ENCODE peak calls at places on chromosomes 2 and 18, in eight cellular contexts. One of them, this sample, is unnamed.

GRCh38 chr2:61536723-61537581 is 1.2 kb downstream of the XPO1 start:
- DNase-seq in astrocyte of the spinal cord: peak
- DNase-seq in Caki2: peak
- DNase-seq in psoas muscle: peak
- DNase-seq in osteocyte: peak
- DNase-seq in lower leg skin: peak
- DNase-seq in activated CD4-positive, alpha-beta T cell treated with anti-CD3 and anti-CD28 coated beads for 24 hours: peak
- DNase-seq in T-helper 22 cell: peak
- DNase-seq in this sample: peak

GRCh38 chr2:231933916-231934401 is 7.8 kb upstream of the NPPC start:
- DNase-seq in astrocyte of the spinal cord: no peak
- DNase-seq in Caki2: no peak
- DNase-seq in psoas muscle: peak
- DNase-seq in osteocyte: peak
- DNase-seq in lower leg skin: no peak
- DNase-seq in activated CD4-positive, alpha-beta T cell treated with anti-CD3 and anti-CD28 coated beads for 24 hours: no peak
- DNase-seq in T-helper 22 cell: no peak
- DNase-seq in this sample: no peak

GRCh38 chr2:223979730-223980396 is 22.6 kb downstream of the MRPL44 start:
- DNase-seq in astrocyte of the spinal cord: no peak
- DNase-seq in Caki2: no peak
- DNase-seq in psoas muscle: no peak
- DNase-seq in osteocyte: no peak
- DNase-seq in lower leg skin: no peak
- DNase-seq in activated CD4-positive, alpha-beta T cell treated with anti-CD3 and anti-CD28 coated beads for 24 hours: no peak
- DNase-seq in T-helper 22 cell: no peak
- DNase-seq in this sample: no peak

GRCh38 chr2:38148501-38148900 is 72.5 kb upstream of the CYP1B1 start:
- DNase-seq in astrocyte of the spinal cord: no peak
- DNase-seq in Caki2: peak
- DNase-seq in psoas muscle: no peak
- DNase-seq in osteocyte: no peak
- DNase-seq in lower leg skin: no peak
- DNase-seq in activated CD4-positive, alpha-beta T cell treated with anti-CD3 and anti-CD28 coated beads for 24 hours: no peak
- DNase-seq in T-helper 22 cell: no peak
- DNase-seq in this sample: no peak

GRCh38 chr2:71801969-71802368 is 345.7 kb downstream of the CYP26B1 start:
- DNase-seq in astrocyte of the spinal cord: peak
- DNase-seq in Caki2: no peak
- DNase-seq in psoas muscle: peak
- DNase-seq in osteocyte: no peak
- DNase-seq in lower leg skin: peak
- DNase-seq in activated CD4-positive, alpha-beta T cell treated with anti-CD3 and anti-CD28 coated beads for 24 hours: no peak
- DNase-seq in T-helper 22 cell: no peak
- DNase-seq in this sample: peak

GRCh38 chr18:77133051-77133919 is 702 bp upstream of the MBP start:
- DNase-seq in astrocyte of the spinal cord: no peak
- DNase-seq in Caki2: no peak
- DNase-seq in psoas muscle: peak
- DNase-seq in osteocyte: peak
- DNase-seq in lower leg skin: no peak
- DNase-seq in activated CD4-positive, alpha-beta T cell treated with anti-CD3 and anti-CD28 coated beads for 24 hours: no peak
- DNase-seq in T-helper 22 cell: no peak
- DNase-seq in this sample: no peak

GRCh38 chr2:239383796-239384156 is 17.0 kb downstream of the HDAC4 start:
- DNase-seq in astrocyte of the spinal cord: no peak
- DNase-seq in Caki2: no peak
- DNase-seq in psoas muscle: peak
- DNase-seq in osteocyte: no peak
- DNase-seq in lower leg skin: no peak
- DNase-seq in activated CD4-positive, alpha-beta T cell treated with anti-CD3 and anti-CD28 coated beads for 24 hours: no peak
- DNase-seq in T-helper 22 cell: no peak
- DNase-seq in this sample: no peak

GRCh38 chr2:158184001-158184400 is 82.3 kb downstream of the UPP2 start:
- DNase-seq in astrocyte of the spinal cord: no peak
- DNase-seq in Caki2: no peak
- DNase-seq in psoas muscle: no peak
- DNase-seq in osteocyte: no peak
- DNase-seq in lower leg skin: no peak
- DNase-seq in activated CD4-positive, alpha-beta T cell treated with anti-CD3 and anti-CD28 coated beads for 24 hours: no peak
- DNase-seq in T-helper 22 cell: no peak
- DNase-seq in this sample: no peak

GRCh38 chr2:9021563-9022211 is 18.2 kb upstream of the MBOAT2 start:
- DNase-seq in astrocyte of the spinal cord: no peak
- DNase-seq in Caki2: no peak
- DNase-seq in psoas muscle: no peak
- DNase-seq in osteocyte: no peak
- DNase-seq in lower leg skin: no peak
- DNase-seq in activated CD4-positive, alpha-beta T cell treated with anti-CD3 and anti-CD28 coated beads for 24 hours: no peak
- DNase-seq in T-helper 22 cell: no peak
- DNase-seq in this sample: no peak

GRCh38 chr2:191864623-191865521 is 18.0 kb upstream of the CAVIN2 start:
- DNase-seq in astrocyte of the spinal cord: peak
- DNase-seq in Caki2: no peak
- DNase-seq in psoas muscle: no peak
- DNase-seq in osteocyte: no peak
- DNase-seq in lower leg skin: no peak
- DNase-seq in activated CD4-positive, alpha-beta T cell treated with anti-CD3 and anti-CD28 coated beads for 24 hours: no peak
- DNase-seq in T-helper 22 cell: no peak
- DNase-seq in this sample: no peak

GRCh38 chr2:164719996-164720941 is 99.0 kb upstream of the GRB14 start:
- DNase-seq in astrocyte of the spinal cord: peak
- DNase-seq in Caki2: no peak
- DNase-seq in psoas muscle: no peak
- DNase-seq in osteocyte: no peak
- DNase-seq in lower leg skin: no peak
- DNase-seq in activated CD4-positive, alpha-beta T cell treated with anti-CD3 and anti-CD28 coated beads for 24 hours: no peak
- DNase-seq in T-helper 22 cell: no peak
- DNase-seq in this sample: peak

GRCh38 chr18:37578886-37579513 is 13.4 kb upstream of the CELF4 start:
- DNase-seq in astrocyte of the spinal cord: peak
- DNase-seq in Caki2: no peak
- DNase-seq in psoas muscle: no peak
- DNase-seq in osteocyte: no peak
- DNase-seq in lower leg skin: peak
- DNase-seq in activated CD4-positive, alpha-beta T cell treated with anti-CD3 and anti-CD28 coated beads for 24 hours: no peak
- DNase-seq in T-helper 22 cell: no peak
- DNase-seq in this sample: peak

GRCh38 chr2:234386971-234387370 is 109.9 kb downstream of the ARL4C start:
- DNase-seq in astrocyte of the spinal cord: no peak
- DNase-seq in Caki2: no peak
- DNase-seq in psoas muscle: no peak
- DNase-seq in osteocyte: no peak
- DNase-seq in lower leg skin: no peak
- DNase-seq in activated CD4-positive, alpha-beta T cell treated with anti-CD3 and anti-CD28 coated beads for 24 hours: no peak
- DNase-seq in T-helper 22 cell: no peak
- DNase-seq in this sample: no peak

GRCh38 chr2:100281521-100282438 is 40.5 kb downstream of the LONRF2 start:
- DNase-seq in astrocyte of the spinal cord: peak
- DNase-seq in Caki2: no peak
- DNase-seq in psoas muscle: no peak
- DNase-seq in osteocyte: no peak
- DNase-seq in lower leg skin: no peak
- DNase-seq in activated CD4-positive, alpha-beta T cell treated with anti-CD3 and anti-CD28 coated beads for 24 hours: no peak
- DNase-seq in T-helper 22 cell: no peak
- DNase-seq in this sample: no peak

GRCh38 chr2:15944325-15945017 is 4.1 kb downstream of the MYCN start:
- DNase-seq in astrocyte of the spinal cord: no peak
- DNase-seq in Caki2: no peak
- DNase-seq in psoas muscle: no peak
- DNase-seq in osteocyte: no peak
- DNase-seq in lower leg skin: no peak
- DNase-seq in activated CD4-positive, alpha-beta T cell treated with anti-CD3 and anti-CD28 coated beads for 24 hours: no peak
- DNase-seq in T-helper 22 cell: no peak
- DNase-seq in this sample: no peak

GRCh38 chr2:85420743-85421705 is 2.5 kb downstream of the SH2D6 start:
- DNase-seq in astrocyte of the spinal cord: peak
- DNase-seq in Caki2: peak
- DNase-seq in psoas muscle: peak
- DNase-seq in osteocyte: peak
- DNase-seq in lower leg skin: peak
- DNase-seq in activated CD4-positive, alpha-beta T cell treated with anti-CD3 and anti-CD28 coated beads for 24 hours: peak
- DNase-seq in T-helper 22 cell: peak
- DNase-seq in this sample: peak

GRCh38 chr18:55534547-55534946 is 53.4 kb downstream of the TCF4 start:
- DNase-seq in astrocyte of the spinal cord: no peak
- DNase-seq in Caki2: no peak
- DNase-seq in psoas muscle: no peak
- DNase-seq in osteocyte: no peak
- DNase-seq in lower leg skin: no peak
- DNase-seq in activated CD4-positive, alpha-beta T cell treated with anti-CD3 and anti-CD28 coated beads for 24 hours: no peak
- DNase-seq in T-helper 22 cell: no peak
- DNase-seq in this sample: no peak

GRCh38 chr2:142863485-142863921 is 14.0 kb upstream of the KYNU start:
- DNase-seq in astrocyte of the spinal cord: peak
- DNase-seq in Caki2: no peak
- DNase-seq in psoas muscle: no peak
- DNase-seq in osteocyte: no peak
- DNase-seq in lower leg skin: no peak
- DNase-seq in activated CD4-positive, alpha-beta T cell treated with anti-CD3 and anti-CD28 coated beads for 24 hours: no peak
- DNase-seq in T-helper 22 cell: no peak
- DNase-seq in this sample: no peak

GRCh38 chr2:71426721-71427120 is 26.6 kb upstream of the DYSF start:
- DNase-seq in astrocyte of the spinal cord: no peak
- DNase-seq in Caki2: no peak
- DNase-seq in psoas muscle: no peak
- DNase-seq in osteocyte: no peak
- DNase-seq in lower leg skin: no peak
- DNase-seq in activated CD4-positive, alpha-beta T cell treated with anti-CD3 and anti-CD28 coated beads for 24 hours: no peak
- DNase-seq in T-helper 22 cell: no peak
- DNase-seq in this sample: no peak

GRCh38 chr2:624096-624495 is 53.1 kb downstream of the TMEM18 start:
- DNase-seq in astrocyte of the spinal cord: no peak
- DNase-seq in Caki2: no peak
- DNase-seq in psoas muscle: no peak
- DNase-seq in osteocyte: peak
- DNase-seq in lower leg skin: no peak
- DNase-seq in activated CD4-positive, alpha-beta T cell treated with anti-CD3 and anti-CD28 coated beads for 24 hours: no peak
- DNase-seq in T-helper 22 cell: no peak
- DNase-seq in this sample: no peak

GRCh38 chr2:83364264-83364663 is 1094.8 kb downstream of the SUCLG1 start:
- DNase-seq in astrocyte of the spinal cord: peak
- DNase-seq in Caki2: no peak
- DNase-seq in psoas muscle: no peak
- DNase-seq in osteocyte: no peak
- DNase-seq in lower leg skin: no peak
- DNase-seq in activated CD4-positive, alpha-beta T cell treated with anti-CD3 and anti-CD28 coated beads for 24 hours: no peak
- DNase-seq in T-helper 22 cell: no peak
- DNase-seq in this sample: no peak

GRCh38 chr18:55448390-55448789 is 139.6 kb downstream of the TCF4 start:
- DNase-seq in astrocyte of the spinal cord: no peak
- DNase-seq in Caki2: no peak
- DNase-seq in psoas muscle: no peak
- DNase-seq in osteocyte: no peak
- DNase-seq in lower leg skin: no peak
- DNase-seq in activated CD4-positive, alpha-beta T cell treated with anti-CD3 and anti-CD28 coated beads for 24 hours: no peak
- DNase-seq in T-helper 22 cell: no peak
- DNase-seq in this sample: no peak

GRCh38 chr18:76232813-76233212 is 262.2 kb downstream of the ZNF516 start:
- DNase-seq in astrocyte of the spinal cord: no peak
- DNase-seq in Caki2: no peak
- DNase-seq in psoas muscle: no peak
- DNase-seq in osteocyte: no peak
- DNase-seq in lower leg skin: no peak
- DNase-seq in activated CD4-positive, alpha-beta T cell treated with anti-CD3 and anti-CD28 coated beads for 24 hours: no peak
- DNase-seq in T-helper 22 cell: no peak
- DNase-seq in this sample: no peak

GRCh38 chr2:45399040-45399784 is 211.9 kb downstream of the SRBD1 start:
- DNase-seq in astrocyte of the spinal cord: no peak
- DNase-seq in Caki2: no peak
- DNase-seq in psoas muscle: no peak
- DNase-seq in osteocyte: no peak
- DNase-seq in lower leg skin: no peak
- DNase-seq in activated CD4-positive, alpha-beta T cell treated with anti-CD3 and anti-CD28 coated beads for 24 hours: no peak
- DNase-seq in T-helper 22 cell: no peak
- DNase-seq in this sample: no peak

GRCh38 chr18:13680612-13681011 is 45.7 kb downstream of the FAM210A start:
- DNase-seq in astrocyte of the spinal cord: peak
- DNase-seq in Caki2: no peak
- DNase-seq in psoas muscle: no peak
- DNase-seq in osteocyte: no peak
- DNase-seq in lower leg skin: no peak
- DNase-seq in activated CD4-positive, alpha-beta T cell treated with anti-CD3 and anti-CD28 coated beads for 24 hours: no peak
- DNase-seq in T-helper 22 cell: no peak
- DNase-seq in this sample: peak

GRCh38 chr18:62736077-62736476 is 20.7 kb downstream of the PHLPP1 start:
- DNase-seq in astrocyte of the spinal cord: no peak
- DNase-seq in Caki2: no peak
- DNase-seq in psoas muscle: no peak
- DNase-seq in osteocyte: no peak
- DNase-seq in lower leg skin: no peak
- DNase-seq in activated CD4-positive, alpha-beta T cell treated with anti-CD3 and anti-CD28 coated beads for 24 hours: no peak
- DNase-seq in T-helper 22 cell: no peak
- DNase-seq in this sample: no peak

GRCh38 chr2:241074065-241074818 is 27.8 kb downstream of the MTERF4 start:
- DNase-seq in astrocyte of the spinal cord: no peak
- DNase-seq in Caki2: no peak
- DNase-seq in psoas muscle: no peak
- DNase-seq in osteocyte: peak
- DNase-seq in lower leg skin: no peak
- DNase-seq in activated CD4-positive, alpha-beta T cell treated with anti-CD3 and anti-CD28 coated beads for 24 hours: no peak
- DNase-seq in T-helper 22 cell: no peak
- DNase-seq in this sample: no peak

GRCh38 chr2:173136614-173137013 is 61.0 kb downstream of the MAP3K20 start:
- DNase-seq in astrocyte of the spinal cord: no peak
- DNase-seq in Caki2: no peak
- DNase-seq in psoas muscle: no peak
- DNase-seq in osteocyte: no peak
- DNase-seq in lower leg skin: no peak
- DNase-seq in activated CD4-positive, alpha-beta T cell treated with anti-CD3 and anti-CD28 coated beads for 24 hours: no peak
- DNase-seq in T-helper 22 cell: no peak
- DNase-seq in this sample: no peak

GRCh38 chr2:70994445-70995226 is at the start of gene TEX261:
- DNase-seq in astrocyte of the spinal cord: peak
- DNase-seq in Caki2: peak
- DNase-seq in psoas muscle: peak
- DNase-seq in osteocyte: peak
- DNase-seq in lower leg skin: peak
- DNase-seq in activated CD4-positive, alpha-beta T cell treated with anti-CD3 and anti-CD28 coated beads for 24 hours: peak
- DNase-seq in T-helper 22 cell: peak
- DNase-seq in this sample: peak

GRCh38 chr2:22494156-22494555 is 890.8 kb upstream of the KLHL29 start:
- DNase-seq in astrocyte of the spinal cord: no peak
- DNase-seq in Caki2: no peak
- DNase-seq in psoas muscle: no peak
- DNase-seq in osteocyte: no peak
- DNase-seq in lower leg skin: no peak
- DNase-seq in activated CD4-positive, alpha-beta T cell treated with anti-CD3 and anti-CD28 coated beads for 24 hours: no peak
- DNase-seq in T-helper 22 cell: no peak
- DNase-seq in this sample: no peak

GRCh38 chr2:101803945-101804696 is 106.6 kb downstream of the MAP4K4 start:
- DNase-seq in astrocyte of the spinal cord: no peak
- DNase-seq in Caki2: no peak
- DNase-seq in psoas muscle: no peak
- DNase-seq in osteocyte: no peak
- DNase-seq in lower leg skin: no peak
- DNase-seq in activated CD4-positive, alpha-beta T cell treated with anti-CD3 and anti-CD28 coated beads for 24 hours: no peak
- DNase-seq in T-helper 22 cell: no peak
- DNase-seq in this sample: peak